ENCODE peak calls at places on chromosomes 7 and 10, in four cellular contexts. A, O, V and K are unnamed samples.

GRCh38 chr7:43582503-43583423 is at the start of gene STK17A:
- DNase-seq in A (peak), O (peak), V (peak), K (peak)

GRCh38 chr7:23373151-23374004 is 74.2 kb downstream of the MALSU1 start:
- DNase-seq in O (peak), A (no peak), V (peak), K (peak)

GRCh38 chr7:106057962-106058901 is 53.9 kb downstream of the SYPL1 start:
- DNase-seq in V (peak), A (peak), O (peak), K (peak)

GRCh38 chr7:100069991-100070390 is 11.5 kb downstream of the ZNF3 start:
- DNase-seq in O (no peak), A (no peak), V (no peak), K (no peak)

GRCh38 chr10:132669208-132669861 is 116.6 kb downstream of the NKX6-2 start:
- DNase-seq in V (no peak), A (no peak), O (no peak), K (no peak)

GRCh38 chr7:18495412-18496335 is at the start of gene HDAC9:
- DNase-seq in O (peak), A (no peak), V (peak), K (peak)

GRCh38 chr7:66756859-66757258 is 16.3 kb downstream of the RABGEF1 start:
- DNase-seq in O (no peak), A (no peak), V (no peak), K (no peak)

GRCh38 chr10:28457110-28457509 is 75.8 kb upstream of the WAC start:
- DNase-seq in O (no peak), V (no peak), A (no peak), K (no peak)

GRCh38 chr10:72340510-72340895 is 14.2 kb downstream of the DNAJB12 start:
- DNase-seq in O (peak), V (peak), A (no peak), K (peak)

GRCh38 chr7:464712-465461 is 54.8 kb downstream of the PDGFA start:
- DNase-seq in O (no peak), V (no peak), A (no peak), K (no peak)

GRCh38 chr10:84258034-84258695 is 13.3 kb downstream of the RGR start:
- DNase-seq in V (no peak), O (no peak), A (no peak), K (no peak)

GRCh38 chr10:86900955-86901354 is 56.5 kb downstream of the MMRN2 start:
- DNase-seq in O (no peak), A (no peak), V (no peak), K (no peak)

GRCh38 chr10:104109908-104110662 is 11.9 kb upstream of the SFR1 start:
- DNase-seq in O (no peak), A (no peak), V (no peak), K (no peak)

GRCh38 chr7:28038175-28038855 is 142.3 kb downstream of the JAZF1 start:
- DNase-seq in O (no peak), A (no peak), V (no peak), K (no peak)

GRCh38 chr7:13949450-13949849 is 40.0 kb downstream of the ETV1 start:
- DNase-seq in O (no peak), V (no peak), A (no peak), K (no peak)

GRCh38 chr7:28155019-28155660 is 25.5 kb downstream of the JAZF1 start:
- DNase-seq in A (no peak), O (no peak), V (peak), K (peak)